ENCODE peak calls at places on chromosomes 13 and 19, in eight cellular contexts. G is upper lobe of right lung, W is tibial artery, N is neural progenitor cell, Q is GM23338, B is cardiac muscle cell, L is keratinocyte, Y is PC-3. P is an unnamed sample.

GRCh38 chr13:30159446-30159839 is 147.9 kb downstream of the KATNAL1 start:
- DNase-seq in Y (peak; percentile 22), B (no peak), G (no peak), W (peak; percentile 33), Q (no peak), L (no peak), N (no peak), P (no peak)

GRCh38 chr19:40601061-40601973 is at the start of gene LTBP4:
- DNase-seq in L (no peak), Y (no peak), W (peak; percentile 88), G (peak; percentile 81), B (peak; percentile 70), N (peak; percentile 72), Q (peak; percentile 60), P (no peak)

GRCh38 chr13:100694722-100695644 is 20.4 kb upstream of the TMTC4 start:
- DNase-seq in W (no peak), Q (peak; percentile 87), L (no peak), N (peak; percentile 77), G (no peak), B (peak; percentile 71), Y (peak; percentile 58), P (no peak)

GRCh38 chr13:96089749-96090239 is at the start of gene HS6ST3:
- DNase-seq in W (peak; percentile 72), Q (peak; percentile 75), Y (peak; percentile 16), G (peak; percentile 67), L (no peak), N (peak; percentile 75), B (peak; percentile 56), P (no peak)

GRCh38 chr13:20227288-20227687 is 4.8 kb downstream of the GJB6 start:
- DNase-seq in G (no peak), Y (no peak), L (no peak), Q (no peak), W (no peak), B (no peak), N (no peak), P (no peak)

GRCh38 chr19:38047048-38047435 is 140.0 kb downstream of the SIPA1L3 start:
- DNase-seq in B (no peak), Q (no peak), L (no peak), Y (no peak), N (no peak), G (no peak), W (no peak), P (no peak)

GRCh38 chr19:47726467-47726866 is 13.2 kb downstream of the EHD2 start:
- DNase-seq in Y (no peak), N (no peak), G (no peak), L (no peak), B (no peak), Q (no peak), W (no peak), P (no peak)

GRCh38 chr13:26961890-26962615 is 201.5 kb upstream of the GPR12 start:
- DNase-seq in L (no peak), B (no peak), N (no peak), W (no peak), Q (no peak), G (peak; percentile 88), Y (no peak), P (no peak)

GRCh38 chr19:47028372-47028672 is 8.7 kb downstream of the NPAS1 start:
- DNase-seq in Q (peak; percentile 64), W (no peak), B (no peak), Y (no peak), L (no peak), G (no peak), N (peak; percentile 64), P (no peak)

GRCh38 chr13:21703846-21704245 is 33.0 kb downstream of the FGF9 start:
- DNase-seq in L (no peak), Y (peak; percentile 71), Q (no peak), G (no peak), N (no peak), B (no peak), W (no peak), P (no peak)

GRCh38 chr13:26695891-26696311 is 64.7 kb downstream of the GPR12 start:
- DNase-seq in N (no peak), Q (no peak), L (no peak), G (no peak), W (no peak), Y (no peak), B (no peak), P (no peak)

GRCh38 chr19:6440905-6441304 is 7.3 kb upstream of the SLC25A41 start:
- DNase-seq in N (no peak), W (no peak), B (no peak), G (no peak), Y (no peak), L (no peak), Q (no peak), P (no peak)

GRCh38 chr13:48506092-48506701 is 26.7 kb downstream of the RCBTB2 start:
- DNase-seq in W (peak; percentile 70), Y (no peak), G (no peak), B (no peak), Q (no peak), L (no peak), N (no peak), P (no peak)

GRCh38 chr13:48505597-48506091 is 27.2 kb downstream of the RCBTB2 start:
- DNase-seq in W (peak; percentile 80), G (no peak), N (no peak), Q (no peak), L (no peak), Y (no peak), B (no peak), P (no peak)

GRCh38 chr13:48502601-48503319 is 30.1 kb downstream of the RCBTB2 start:
- DNase-seq in B (no peak), L (no peak), Q (no peak), G (no peak), Y (no peak), N (no peak), W (no peak), P (no peak)

GRCh38 chr13:48507024-48507423 is 25.9 kb downstream of the RCBTB2 start:
- DNase-seq in Y (no peak), W (no peak), L (peak; percentile 78), B (no peak), Q (no peak), G (no peak), N (no peak), P (no peak)

DNA sequence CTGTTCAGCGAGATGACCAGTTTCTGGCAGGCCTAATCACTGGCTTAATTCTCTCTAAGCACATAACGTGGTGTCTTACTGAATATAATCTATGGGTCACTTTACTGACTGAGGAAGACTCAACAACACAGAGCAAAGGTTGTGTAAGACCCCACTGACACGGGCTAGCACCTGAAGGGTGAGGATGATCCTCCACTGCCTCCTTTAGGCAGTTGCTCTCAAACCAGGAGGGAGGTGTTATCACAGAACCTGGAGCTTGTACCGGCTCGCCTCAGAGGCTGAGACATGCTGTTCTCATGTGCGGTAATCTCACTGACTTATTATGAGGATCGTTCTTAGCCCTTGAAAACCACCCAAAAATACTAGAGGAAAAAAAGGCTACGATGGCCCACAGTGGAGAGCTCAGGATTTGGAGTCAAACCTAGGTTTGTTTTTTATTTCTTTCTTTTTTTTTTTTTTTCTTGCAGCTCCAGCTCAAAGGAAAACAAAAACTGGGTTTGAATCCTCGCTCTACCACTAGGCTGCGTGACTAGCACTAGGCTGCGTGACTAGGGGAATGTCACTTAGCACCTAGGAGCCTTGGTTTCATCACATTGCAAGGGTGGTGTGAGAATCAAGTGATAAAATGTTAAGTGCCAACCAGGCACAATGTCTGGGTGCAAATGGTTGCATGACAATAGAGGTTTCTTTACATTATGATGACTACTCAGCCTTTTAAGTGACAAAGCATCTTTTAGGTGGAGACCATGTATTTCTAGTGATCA is 28.1 kb downstream of the RCBTB2 start:
- DNase-seq in Y (no peak), L (peak; percentile 17), N (no peak), W (no peak), Q (peak; percentile 59), B (no peak), G (no peak), P (no peak)
- H3K4me1 ChIP-seq in Y (peaks cover 15% of the 10 kb centered on the region), L (peaks cover 52% of the 10 kb centered on the region), N (no peaks in the 10 kb centered on the region), W (peaks cover 13% of the 10 kb centered on the region), Q (peaks cover 6% of the 10 kb centered on the region), B (no peaks in the 10 kb centered on the region), G (peaks cover 41% of the 10 kb centered on the region), P (peaks cover 30% of the 10 kb centered on the region)

DNA sequence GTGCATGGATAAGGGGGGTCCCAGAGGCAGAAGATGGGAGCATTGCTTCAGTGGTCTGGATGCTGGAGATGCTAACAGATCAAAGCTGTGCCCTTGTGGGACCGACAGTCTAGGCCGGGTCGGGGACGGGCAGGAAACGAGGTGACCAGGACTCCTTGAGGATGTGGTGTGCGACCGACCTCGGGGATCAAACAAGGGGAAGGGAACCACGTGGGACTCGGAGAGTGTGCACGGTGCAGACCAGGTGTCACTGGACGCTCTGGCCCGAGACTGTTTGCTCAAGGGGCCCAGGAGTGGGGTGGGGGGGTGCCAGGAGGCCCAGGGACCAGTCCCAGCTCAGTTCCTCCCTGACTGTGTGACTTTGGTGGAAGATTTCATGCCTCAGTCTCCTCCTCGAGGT is 6.0 kb downstream of the NFIC start:
- DNase-seq in N (no peak), Q (no peak), W (no peak), L (no peak), Y (no peak), B (no peak), G (no peak), P (no peak)
- H3K4me1 ChIP-seq in N (peaks cover 6% of the 10 kb centered on the region), Q (peaks cover 12% of the 10 kb centered on the region), W (peaks cover 86% of the 10 kb centered on the region), L (peaks cover 34% of the 10 kb centered on the region), Y (peaks cover 13% of the 10 kb centered on the region), B (peaks cover 36% of the 10 kb centered on the region), G (peaks cover 46% of the 10 kb centered on the region), P (peaks cover 51% of the 10 kb centered on the region)

DNA sequence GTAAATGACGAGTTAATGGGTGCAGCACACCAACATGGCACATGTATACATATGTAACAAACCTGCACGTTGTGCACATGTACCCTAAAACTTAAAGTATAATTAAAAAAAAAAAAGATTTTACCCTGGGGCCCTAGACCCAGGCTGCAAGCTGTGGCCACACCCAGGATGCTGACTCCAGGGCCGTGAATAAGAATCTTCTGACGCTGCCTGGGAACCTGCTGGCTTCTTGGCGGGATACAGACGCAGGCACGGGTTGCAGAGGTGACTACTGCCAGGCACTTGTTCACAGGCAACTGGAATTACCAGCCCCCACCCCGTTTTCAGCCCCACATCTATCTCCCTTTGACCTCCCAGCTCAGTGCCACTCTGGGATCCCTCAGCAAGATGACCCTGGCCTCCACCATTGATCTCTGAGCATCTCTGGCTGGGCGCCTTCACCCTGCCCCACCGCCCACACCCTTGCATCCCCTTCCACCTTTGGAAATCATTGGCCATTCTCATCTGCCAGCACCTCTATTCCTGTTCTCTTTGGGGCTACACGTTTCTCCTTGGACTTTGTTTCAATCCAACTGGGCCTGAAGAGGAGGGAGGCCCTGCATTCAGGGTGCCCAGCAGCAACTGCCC is 21.1 kb upstream of the CFAP97D2 start:
- DNase-seq in G (no peak), N (no peak), W (no peak), Y (no peak), Q (no peak), B (no peak), L (no peak), P (no peak)
- H3K4me1 ChIP-seq in G (peaks cover 16% of the 10 kb centered on the region), N (peaks cover 2% of the 10 kb centered on the region), W (peaks cover 11% of the 10 kb centered on the region), Y (peaks cover 16% of the 10 kb centered on the region), Q (no peaks in the 10 kb centered on the region), B (no peaks in the 10 kb centered on the region), L (no peaks in the 10 kb centered on the region), P (no peaks in the 10 kb centered on the region)

DNA sequence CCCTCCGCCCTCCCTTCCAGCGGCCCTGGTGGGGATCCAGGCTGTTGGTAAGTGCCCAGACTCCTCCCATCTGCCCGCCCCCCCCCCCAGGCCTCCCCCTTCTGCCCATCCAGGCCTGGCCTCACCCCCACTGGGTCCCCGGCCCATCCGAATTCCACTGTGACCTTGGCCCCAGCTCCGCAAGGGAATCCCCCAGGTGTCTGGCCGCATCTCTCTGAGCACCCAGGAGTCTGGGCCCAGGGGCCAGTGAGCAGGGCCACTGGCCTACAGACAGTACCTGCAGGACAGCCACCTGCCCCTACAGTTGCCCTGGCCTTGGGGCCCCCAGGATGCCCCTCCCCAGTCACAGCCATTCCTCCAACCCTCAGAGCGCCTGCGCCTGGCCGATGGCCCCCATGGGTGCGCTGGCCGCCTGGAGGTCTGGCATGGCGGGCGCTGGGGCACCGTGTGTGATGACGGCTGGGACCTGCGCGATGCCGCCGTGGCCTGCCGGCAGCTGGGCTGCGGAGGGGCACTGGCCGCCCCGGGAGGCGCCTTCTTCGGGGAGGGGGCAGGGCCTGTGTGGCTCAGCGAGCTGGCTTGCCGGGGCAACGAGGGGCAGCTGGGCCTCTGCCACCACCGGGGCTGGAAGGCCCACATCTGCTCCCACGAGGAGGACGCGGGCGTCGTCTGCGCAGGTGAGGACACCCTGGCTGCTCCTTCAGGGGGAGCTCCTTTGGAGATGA is 912 bp downstream of the SSC5D start:
- DNase-seq in N (no peak), Y (no peak), L (no peak), Q (no peak), B (no peak), G (no peak), W (no peak), P (no peak)
- H3K4me1 ChIP-seq in N (peaks cover 38% of the 10 kb centered on the region), Y (peaks cover 32% of the 10 kb centered on the region), L (peaks cover 32% of the 10 kb centered on the region), Q (peaks cover 16% of the 10 kb centered on the region), B (peaks cover 23% of the 10 kb centered on the region), G (peaks cover 5% of the 10 kb centered on the region), W (peaks cover 67% of the 10 kb centered on the region), P (peaks cover 39% of the 10 kb centered on the region)

P was measured in thoracic aorta.